ENCODE peak calls at places on chromosomes 7 and 10, in nine cellular contexts. Q is HL-60, W is transverse colon, R is Panc1, J is upper lobe of left lung, D is prostate gland, P is GM23338, T is endothelial cell of umbilical vein, C is GM12878. E is an unnamed sample.

GRCh38 chr10:122293156-122293978 is 22.3 kb downstream of the BTBD16 start:
- DNase-seq in C (no peak), T (no peak), W (no peak), R (no peak), Q (no peak), J (no peak), D (no peak), P (no peak), E (no peak)

GRCh38 chr10:4503076-4503475 is 322.9 kb upstream of the AKR1E2 start:
- DNase-seq in J (no peak), Q (no peak), C (no peak), T (no peak), W (no peak), D (no peak), P (peak; percentile 24), R (no peak), E (no peak)

GRCh38 chr10:115745943-115746342 is 527.1 kb downstream of the GFRA1 start:
- DNase-seq in J (no peak), C (no peak), T (no peak), W (no peak), R (no peak), P (no peak), D (no peak), Q (no peak), E (no peak)

GRCh38 chr10:70335246-70335613 is 47.2 kb downstream of the LRRC20 start:
- DNase-seq in C (no peak), T (no peak), P (no peak), R (no peak), Q (no peak), W (no peak), D (no peak), J (peak; percentile 77), E (no peak)

GRCh38 chr7:37558320-37558719 is 109.7 kb upstream of the ELMO1 start:
- DNase-seq in W (no peak), P (peak; percentile 21), Q (no peak), J (no peak), R (no peak), T (no peak), C (no peak), D (no peak), E (no peak)

GRCh38 chr7:27143022-27143949 is at the start of gene HOXA5:
- DNase-seq in J (peak; percentile 95), T (peak; percentile 97), P (peak; percentile 91), W (peak; percentile 84), Q (peak; percentile 93), R (peak; percentile 79), D (peak; percentile 80), C (no peak), E (peak; percentile 45)

GRCh38 chr7:82345886-82346285 is 97.7 kb downstream of the CACNA2D1 start:
- DNase-seq in T (no peak), J (no peak), Q (no peak), R (no peak), C (no peak), D (no peak), W (no peak), P (no peak), E (no peak)

GRCh38 chr10:70234668-70235447 is 1.6 kb upstream of the PPA1 start:
- DNase-seq in J (no peak), C (no peak), T (no peak), D (no peak), W (no peak), P (no peak), R (no peak), Q (no peak), E (no peak)

GRCh38 chr10:101165736-101166135 is 34.6 kb downstream of the TLX1 start:
- DNase-seq in P (no peak), Q (no peak), D (no peak), C (no peak), J (no peak), R (no peak), T (peak; percentile 13), W (no peak), E (no peak)

GRCh38 chr10:101158101-101159058 is 27.3 kb downstream of the TLX1 start:
- DNase-seq in J (no peak), D (no peak), R (no peak), T (no peak), C (no peak), P (no peak), Q (no peak), W (no peak), E (no peak)

GRCh38 chr10:101162677-101163076 is 31.6 kb downstream of the TLX1 start:
- DNase-seq in Q (no peak), T (no peak), J (no peak), R (no peak), W (no peak), P (no peak), C (no peak), D (no peak), E (peak; percentile 43)

GRCh38 chr10:101166430-101166829 is 35.3 kb downstream of the TLX1 start:
- DNase-seq in C (no peak), R (no peak), D (no peak), T (no peak), P (no peak), Q (no peak), J (no peak), W (no peak), E (no peak)

GRCh38 chr10:101161494-101162299 is 30.6 kb downstream of the TLX1 start:
- DNase-seq in Q (peak; percentile 33), J (no peak), W (peak; percentile 72), T (peak; percentile 74), C (peak; percentile 12), P (peak; percentile 95), R (peak; percentile 72), D (peak; percentile 56), E (peak; percentile 71)
- TF ChIP-seq POLR2AphosphoS5 in Q (no peak), J (no peak), W (no peak), T (no peak), C (no peak), P (no peak), R (no peak), D (peak; percentile 57), E (peak; percentile 22)

GRCh38 chr7:80763704-80764103 is 125.3 kb downstream of the CD36 start:
- DNase-seq in J (no peak), D (no peak), W (no peak), C (no peak), T (no peak), P (no peak), R (no peak), Q (no peak), E (no peak)

GRCh38 chr7:80764132-80764531 is 125.7 kb downstream of the CD36 start:
- DNase-seq in W (no peak), D (no peak), T (no peak), Q (no peak), R (no peak), J (no peak), P (peak; percentile 85), C (no peak), E (no peak)

GRCh38 chr7:80763289-80763688 is 124.8 kb downstream of the CD36 start:
- DNase-seq in T (no peak), P (no peak), C (no peak), D (no peak), Q (no peak), J (no peak), W (no peak), R (no peak), E (no peak)

DNA sequence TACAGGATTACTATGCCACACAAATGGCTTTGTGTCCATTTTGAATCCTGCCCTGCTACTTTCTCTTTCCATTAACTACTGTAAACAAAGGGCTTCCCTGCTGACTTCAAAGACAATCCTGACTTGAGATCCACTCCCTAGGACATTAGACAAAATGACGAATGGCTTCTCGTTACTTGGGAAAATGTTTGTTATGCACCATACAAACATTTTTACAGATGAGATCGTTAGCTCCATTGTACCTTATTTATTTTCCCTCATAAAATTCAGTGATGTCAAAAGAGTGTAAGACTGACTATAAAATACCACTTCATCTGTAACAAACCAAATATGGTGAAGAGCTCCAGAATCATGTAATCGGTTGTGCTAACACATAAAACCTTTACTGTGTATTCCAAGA is 121.8 kb downstream of the CD36 start:
- DNase-seq in T (no peak), P (peak; percentile 41), Q (no peak), C (no peak), J (no peak), D (no peak), W (no peak), R (no peak), E (no peak)
- TF ChIP-seq CTCF in T (no peak), P (no peak), Q (no peak), C (no peak), J (no peak), D (no peak), W (no peak), R (no peak), E (no peak)

GRCh38 chr7:56030340-56030739 is 20.9 kb downstream of the PSPH start:
- DNase-seq in T (no peak), Q (no peak), D (no peak), P (no peak), R (no peak), W (no peak), C (no peak), J (no peak), E (no peak)

GRCh38 chr7:56028942-56029630 is 22.2 kb downstream of the PSPH start:
- DNase-seq in J (no peak), D (no peak), P (no peak), W (no peak), T (no peak), C (no peak), R (no peak), Q (no peak), E (no peak)

DNA sequence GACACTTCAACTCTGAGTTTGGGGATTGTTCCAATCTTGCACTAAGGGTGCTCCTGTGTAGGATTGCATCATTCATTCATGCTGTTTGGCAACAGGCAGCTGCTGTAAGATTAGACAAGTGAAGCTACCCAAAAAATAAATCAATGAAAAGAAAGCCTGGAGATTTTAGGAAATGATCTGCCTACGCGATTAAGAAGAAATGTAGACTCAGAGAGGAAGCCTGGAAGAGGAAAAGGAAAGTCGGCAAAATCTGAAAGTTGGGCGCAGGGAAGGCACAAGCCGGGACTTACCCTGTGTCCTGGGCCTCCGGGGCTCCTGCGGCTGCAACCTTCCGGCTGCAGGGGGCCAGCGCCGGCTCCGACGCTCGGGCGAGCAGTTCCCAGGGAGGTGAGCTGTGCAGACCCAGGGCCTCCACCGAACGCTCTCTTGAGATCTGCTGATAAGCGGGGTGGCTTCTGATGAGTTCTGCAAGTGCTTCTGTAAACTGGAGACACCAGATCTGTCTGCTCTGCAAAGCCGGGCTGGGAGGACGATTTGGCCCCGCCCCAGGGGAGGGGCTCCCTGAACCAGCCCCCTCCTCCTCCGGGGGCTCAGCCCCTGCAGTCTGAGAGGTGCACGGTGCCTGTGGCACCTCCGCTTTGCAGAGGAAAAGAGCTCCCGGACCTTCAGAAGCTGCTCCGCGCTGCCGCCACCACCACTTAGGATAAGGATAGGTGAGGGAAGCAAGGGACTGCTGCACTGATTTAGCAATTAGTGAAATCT is 17.4 kb downstream of the PSPH start:
- DNase-seq in T (peak; percentile 83), Q (peak; percentile 74), P (peak; percentile 92), J (peak; percentile 86), D (peak; percentile 50), C (peak; percentile 43), W (peak; percentile 70), R (peak; percentile 57), E (peak; percentile 55)
- TF ChIP-seq POLR2AphosphoS5 in T (no peak), Q (no peak), P (peak; percentile 87), J (no peak), D (no peak), C (peak; percentile 47), W (peak; percentile 36), R (no peak), E (peak; percentile 25)

DNA sequence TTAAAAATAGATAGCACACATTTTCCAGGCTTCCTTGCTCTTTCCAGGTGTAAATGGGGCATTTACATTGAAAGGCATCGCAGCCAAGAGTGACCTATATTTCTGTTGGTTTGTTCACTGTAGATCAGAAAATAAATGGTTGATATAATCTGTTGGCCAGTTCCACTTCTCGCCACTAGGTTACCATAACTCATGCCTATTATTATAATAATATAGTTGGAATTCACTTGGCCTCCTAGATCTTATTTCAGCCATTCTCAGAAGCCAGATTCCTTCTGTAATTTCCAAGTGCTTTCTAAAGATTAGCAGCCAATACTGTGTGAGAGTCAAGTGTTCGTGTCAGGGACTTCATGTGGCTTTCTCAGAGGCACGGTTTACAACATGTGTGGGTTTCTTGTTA is 179.5 kb downstream of the DNAH11 start:
- DNase-seq in P (peak; percentile 23), W (no peak), T (no peak), C (no peak), R (no peak), D (no peak), Q (no peak), J (no peak), E (no peak)
- TF ChIP-seq CTCF in P (no peak), W (peak; percentile 12), T (peak; percentile 9), C (peak; percentile 20), R (peak; percentile 24), D (no peak), Q (peak; percentile 5), J (no peak), E (no peak)